ENCODE peak calls at places on chromosome 22, in eight cellular contexts. I is breast epithelium; Y is effector CD4-positive, alpha-beta T cell; A is activated CD8-positive, alpha-beta memory T cell treated with anti-CD3 and anti-CD28 coated beads, Interleukin-2, amount 50 U/mL, for 4 hours; F is EH; G is iPS-NIHi11; R is amniotic stem cell; Z is GM03348. V is an unnamed sample.
A peak's percentile ranks its signal among the peaks of the same experiment; 100 is the strongest.

GRCh38 chr22:37731804-37732471 is 35.1 kb downstream of the TRIOBP start:
- DNase-seq in G (no peak), I (no peak), Y (no peak), Z (no peak), F (peak; percentile 23), R (no peak), A (no peak), V (no peak)

GRCh38 chr22:21657361-21658118 is 8.3 kb upstream of the PPIL2 start:
- DNase-seq in G (peak; percentile 96), I (no peak), F (peak; percentile 55), R (no peak), Z (peak; percentile 86), Y (peak; percentile 77), A (peak; percentile 76), V (peak; percentile 91)

GRCh38 chr22:35575116-35575748 is 34.6 kb downstream of the RASD2 start:
- DNase-seq in A (no peak), R (no peak), Z (no peak), F (no peak), I (no peak), Y (no peak), G (no peak), V (no peak)

GRCh38 chr22:42939451-42939881 is 75.5 kb downstream of the PACSIN2 start:
- DNase-seq in G (no peak), I (no peak), R (no peak), A (no peak), Z (no peak), Y (no peak), F (peak; percentile 49), V (no peak)

GRCh38 chr22:40609216-40609615 is 27.3 kb downstream of the MRTFA start:
- DNase-seq in G (no peak), Z (no peak), I (no peak), Y (no peak), F (peak; percentile 24), A (no peak), R (no peak), V (no peak)

GRCh38 chr22:35914665-35915476 is 113.8 kb downstream of the RBFOX2 start:
- DNase-seq in I (peak; percentile 56), Z (peak; percentile 87), R (peak; percentile 86), A (no peak), G (peak; percentile 86), Y (no peak), F (peak; percentile 93), V (peak; percentile 77)

GRCh38 chr22:38967451-38968450 is 10.3 kb downstream of the APOBEC3A start:
- DNase-seq in R (no peak), A (no peak), I (no peak), Y (no peak), Z (no peak), G (no peak), F (no peak), V (no peak)

GRCh38 chr22:26480611-26480932 is 3.0 kb downstream of the HPS4 start:
- DNase-seq in F (no peak), A (no peak), I (no peak), G (no peak), Z (no peak), R (no peak), Y (no peak), V (no peak)

GRCh38 chr22:50269573-50270301 is 443 bp downstream of the MAPK11 start:
- DNase-seq in A (peak; percentile 49), R (no peak), Z (peak; percentile 77), I (no peak), F (peak; percentile 62), G (no peak), Y (no peak), V (peak; percentile 72)

GRCh38 chr22:50277761-50278160 is 7.6 kb upstream of the MAPK11 start:
- DNase-seq in Y (no peak), G (no peak), A (no peak), R (no peak), I (no peak), Z (no peak), F (no peak), V (no peak)

GRCh38 chr22:29257751-29258181 is 10.0 kb downstream of the RHBDD3 start:
- DNase-seq in A (no peak), G (no peak), Z (no peak), F (no peak), R (no peak), I (no peak), Y (no peak), V (no peak)

GRCh38 chr22:29700949-29701927 is 18.6 kb upstream of the CABP7 start:
- DNase-seq in I (no peak), F (peak; percentile 38), A (no peak), Z (no peak), R (no peak), G (peak; percentile 59), Y (no peak), V (no peak)

GRCh38 chr22:29269230-29269604 is 1.1 kb downstream of the EWSR1 start:
- DNase-seq in Y (no peak), A (no peak), G (no peak), Z (no peak), F (no peak), R (no peak), I (no peak), V (no peak)

GRCh38 chr22:50739279-50739691 is 1.3 kb downstream of the ACR start:
- DNase-seq in Z (no peak), F (no peak), I (no peak), R (no peak), G (no peak), Y (no peak), A (no peak), V (no peak)

GRCh38 chr22:22684605-22685561 is 40.5 kb downstream of the GGTLC2 start:
- DNase-seq in Z (peak; percentile 31), G (peak; percentile 59), A (no peak), I (no peak), F (peak; percentile 87), Y (no peak), R (peak; percentile 62), V (no peak)

GRCh38 chr22:24510694-24511625 is 15.8 kb downstream of the UPB1 start:
- DNase-seq in Z (peak; percentile 70), F (peak; percentile 80), G (no peak), Y (no peak), I (no peak), R (no peak), A (no peak), V (no peak)

GRCh38 chr22:38834215-38834953 is 9.4 kb downstream of the NPTXR start:
- DNase-seq in I (no peak), Z (no peak), R (no peak), G (no peak), A (no peak), Y (no peak), F (no peak), V (no peak)

GRCh38 chr22:47647720-47648119 is 885.3 kb downstream of the TBC1D22A start:
- DNase-seq in I (no peak), Y (no peak), R (no peak), G (no peak), A (no peak), Z (no peak), F (no peak), V (peak; percentile 6)

GRCh38 chr22:38467904-38468760 is at the start of gene KDELR3:
- DNase-seq in F (peak; percentile 83), Y (no peak), Z (peak; percentile 99), A (peak; percentile 60), R (peak; percentile 80), I (no peak), G (peak; percentile 87), V (peak; percentile 63)